ENCODE peak calls at places on chromosome 20, in five cellular contexts. F, M, U, T and Q are unnamed samples.

GRCh38 chr20:33561981-33562601 is 72.2 kb downstream of the CBFA2T2 start:
- DNase-seq in F (peak; percentile 51), U (peak; percentile 63), M (peak; percentile 74), T (peak; percentile 92), Q (peak; percentile 70)

GRCh38 chr20:18986146-18986830 is 172.7 kb downstream of the SCP2D1 start:
- DNase-seq in T (no peak), M (no peak), F (no peak), U (no peak), Q (no peak)

GRCh38 chr20:32777177-32777956 is 15.2 kb downstream of the DNMT3B start:
- DNase-seq in U (no peak), T (no peak), F (no peak), M (no peak), Q (no peak)

GRCh38 chr20:63706027-63706695 is 1.6 kb downstream of the ARFRP1 start:
- DNase-seq in M (no peak), T (no peak), U (no peak), F (no peak), Q (no peak)

GRCh38 chr20:49394264-49394663 is 88.2 kb downstream of the KCNB1 start:
- DNase-seq in U (no peak), T (peak; percentile 42), M (no peak), F (peak; percentile 33), Q (peak; percentile 12)

GRCh38 chr20:62518911-62519310 is 43.1 kb upstream of the GATA5 start:
- DNase-seq in M (no peak), U (no peak), T (no peak), F (no peak), Q (no peak)

GRCh38 chr20:35991142-35991771 is 22.9 kb downstream of the CNBD2 start:
- DNase-seq in M (peak; percentile 68), U (peak; percentile 59), F (no peak), T (peak; percentile 51), Q (peak; percentile 38)

GRCh38 chr20:3000852-3001523 is 42.4 kb upstream of the GNRH2 start:
- DNase-seq in U (no peak), T (peak; percentile 75), M (peak; percentile 75), F (no peak), Q (peak; percentile 53)

GRCh38 chr20:37898301-37899104 is 4.4 kb upstream of the VSTM2L start:
- DNase-seq in F (no peak), M (no peak), T (peak; percentile 23), U (no peak), Q (no peak)

GRCh38 chr20:25987073-25987927 is 290.6 kb upstream of the ZNF337 start:
- DNase-seq in F (no peak), U (peak; percentile 91), T (peak; percentile 56), M (peak; percentile 58), Q (peak; percentile 35)

GRCh38 chr20:57037689-57038088 is 228.8 kb downstream of the BMP7 start:
- DNase-seq in F (no peak), M (no peak), T (no peak), U (no peak), Q (no peak)

GRCh38 chr20:43914286-43914685 is 366 bp upstream of the TOX2 start:
- DNase-seq in U (no peak), M (no peak), T (no peak), F (no peak), Q (no peak)

GRCh38 chr20:62555642-62556420 is 80.0 kb upstream of the GATA5 start:
- DNase-seq in U (no peak), F (no peak), T (no peak), M (no peak), Q (no peak)

GRCh38 chr20:26209171-26209941 is 512.7 kb upstream of the ZNF337 start:
- DNase-seq in U (peak; percentile 76), M (no peak), T (peak; percentile 12), F (no peak), Q (no peak)

DNA sequence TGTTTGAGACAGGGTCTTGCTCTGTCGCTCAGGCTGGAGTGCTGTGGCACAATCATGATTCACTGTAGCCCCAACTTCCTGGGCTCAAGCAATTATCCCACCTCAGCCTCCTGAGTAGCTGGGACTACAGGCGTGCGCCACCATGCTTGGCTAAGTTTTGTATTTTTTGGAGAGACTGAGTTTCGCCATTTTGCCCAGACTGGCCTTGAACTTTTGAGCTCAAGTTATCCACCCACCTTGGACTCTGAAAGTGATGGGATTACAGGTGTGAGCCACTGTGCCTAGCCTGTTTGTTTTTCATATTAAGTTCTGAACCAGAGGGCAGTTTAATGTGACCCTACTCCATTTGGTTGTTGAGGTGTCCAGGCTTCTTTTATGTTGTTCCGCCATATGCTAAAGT is 194.8 kb downstream of the PLCB1 start:
- DNase-seq in M (no peak), U (no peak), T (no peak), F (no peak), Q (no peak)
- H3K4me3 ChIP-seq in M (no peak overlapping the region), U (no peak overlapping the region), T (no peak overlapping the region), F (no peak overlapping the region), Q (no peak overlapping the region)

DNA sequence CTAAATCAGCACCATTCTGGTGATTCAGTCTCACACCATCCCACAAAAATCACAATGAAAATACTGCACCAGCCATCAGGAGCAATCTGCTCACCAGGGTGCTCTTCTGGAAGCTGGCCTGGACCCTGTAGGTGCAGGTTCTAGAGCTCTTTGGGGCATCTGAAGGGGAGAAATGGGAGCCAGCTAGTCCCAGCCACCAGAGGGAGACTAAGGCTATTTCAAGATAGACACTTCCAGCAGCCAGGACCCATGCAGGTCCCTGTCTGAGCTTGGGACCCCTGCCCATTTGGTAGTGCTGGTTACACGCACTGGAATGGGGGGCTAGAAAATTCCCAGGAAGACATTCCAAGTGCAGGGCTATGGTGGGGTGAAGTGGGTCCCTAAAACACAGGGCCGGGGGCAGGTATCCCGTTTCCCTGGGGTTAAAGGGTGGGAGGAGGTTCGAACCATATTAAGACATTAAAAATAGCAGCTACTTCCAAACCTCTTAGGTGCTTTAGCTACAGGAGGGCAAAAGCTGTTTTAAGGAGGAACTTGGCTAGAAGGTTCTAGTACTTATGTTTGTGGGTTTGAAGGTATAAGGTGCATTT is 156.5 kb downstream of the NFATC2 start:
- DNase-seq in U (peak; percentile 84), M (peak; percentile 74), T (peak; percentile 61), F (no peak), Q (peak; percentile 38)
- H3K4me3 ChIP-seq in U (no peak overlapping the region), M (peak overlapping the region; percentile 6), T (no peak overlapping the region), F (no peak overlapping the region), Q (no peak overlapping the region)

GRCh38 chr20:53141651-53142050 is 169.5 kb downstream of the TSHZ2 start:
- DNase-seq in M (no peak), U (no peak), T (no peak), F (no peak), Q (no peak)

GRCh38 chr20:53142225-53142624 is 170.1 kb downstream of the TSHZ2 start:
- DNase-seq in U (no peak), F (no peak), M (peak; percentile 54), T (no peak), Q (no peak)

GRCh38 chr20:53136473-53136872 is 164.3 kb downstream of the TSHZ2 start:
- DNase-seq in F (no peak), M (no peak), T (no peak), U (no peak), Q (no peak)

GRCh38 chr20:53142651-53143177 is 170.6 kb downstream of the TSHZ2 start:
- DNase-seq in T (no peak), M (no peak), U (no peak), F (no peak), Q (no peak)

GRCh38 chr20:53138454-53139291 is 166.5 kb downstream of the TSHZ2 start:
- DNase-seq in M (peak; percentile 52), U (no peak), T (no peak), F (no peak), Q (no peak)
- H3K4me3 ChIP-seq in M (no peak overlapping the region), U (no peak overlapping the region), T (no peak overlapping the region), F (no peak overlapping the region), Q (no peak overlapping the region)

GRCh38 chr20:53942121-53942816 is 128.1 kb downstream of the BCAS1 start:
- DNase-seq in T (no peak), U (peak; percentile 88), M (peak; percentile 63), F (no peak), Q (no peak)

GRCh38 chr20:53942973-53943372 is 127.4 kb downstream of the BCAS1 start:
- DNase-seq in T (no peak), U (no peak), F (no peak), M (no peak), Q (no peak)

GRCh38 chr20:53940883-53941546 is 129.4 kb downstream of the BCAS1 start:
- DNase-seq in F (no peak), U (no peak), T (peak; percentile 94), M (peak; percentile 44), Q (peak; percentile 90)

GRCh38 chr20:53940356-53940694 is 130.1 kb downstream of the BCAS1 start:
- DNase-seq in F (no peak), M (no peak), T (no peak), U (no peak), Q (no peak)

GRCh38 chr20:53941680-53942079 is 128.7 kb downstream of the BCAS1 start:
- DNase-seq in T (no peak), U (no peak), M (no peak), F (no peak), Q (no peak)
- H3K4me3 ChIP-seq in T (no peak overlapping the region), U (peak overlapping the region; percentile 51), M (peak overlapping the region; percentile 44), F (no peak overlapping the region), Q (no peak overlapping the region)

DNA sequence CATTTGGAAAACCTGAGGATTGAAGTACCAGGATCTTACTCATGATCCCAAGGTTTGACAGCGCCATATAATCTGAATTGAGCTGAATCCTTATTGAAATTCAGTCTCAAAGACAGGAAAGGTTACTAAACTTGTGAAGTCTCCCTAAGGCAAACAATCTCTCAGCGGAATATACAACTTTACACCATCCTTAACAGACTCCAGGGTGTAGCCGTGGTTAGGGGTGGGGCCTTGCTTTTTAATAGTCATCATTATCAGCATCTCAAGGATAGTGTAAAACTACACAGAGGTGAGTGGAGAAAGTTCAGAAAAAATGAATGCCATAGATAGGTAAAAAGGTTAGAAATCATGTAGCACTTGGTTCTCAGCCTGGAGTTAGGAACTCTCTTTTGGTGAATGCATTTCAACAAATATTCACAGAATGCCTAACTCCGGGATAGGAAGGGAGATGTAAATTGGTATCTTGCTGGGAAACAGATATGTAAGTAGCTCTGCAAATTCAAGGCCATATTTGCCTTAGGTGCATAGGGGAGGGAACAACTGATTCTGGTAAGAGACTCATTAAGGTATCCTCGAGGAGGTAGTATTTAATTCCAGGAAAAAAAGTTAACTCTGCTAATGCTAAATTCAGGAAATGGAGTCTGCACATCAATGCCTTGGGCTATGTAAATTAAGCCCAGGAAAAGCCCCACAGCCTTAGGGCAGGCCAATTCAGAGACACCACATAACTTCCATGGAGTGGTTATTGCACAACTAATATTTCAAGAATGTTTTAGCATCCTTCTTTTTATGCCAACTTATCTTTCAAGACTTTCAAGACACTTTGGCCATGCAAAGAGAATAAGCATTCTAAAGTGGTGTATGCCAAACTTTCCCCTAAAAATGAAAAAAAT is 61.6 kb downstream of the SNAP25 start:
- DNase-seq in U (no peak), T (no peak), F (no peak), M (no peak), Q (no peak)
- H3K4me3 ChIP-seq in U (peak overlapping the region; percentile 4), T (no peak overlapping the region), F (no peak overlapping the region), M (no peak overlapping the region), Q (no peak overlapping the region)

GRCh38 chr20:17471606-17472187 is 59.5 kb downstream of the BFSP1 start:
- DNase-seq in M (no peak), U (no peak), F (no peak), T (no peak), Q (no peak)
- H3K4me3 ChIP-seq in M (no peak overlapping the region), U (no peak overlapping the region), F (no peak overlapping the region), T (no peak overlapping the region), Q (no peak overlapping the region)